ENCODE peak calls at places on chromosome 19, in six cellular contexts. One of them, this sample, is unnamed.

GRCh38 chr19:20171285-20171684 is 4.3 kb downstream of the ZNF486 start:
- DNase-seq in NT2/D1: no peak
- DNase-seq in K562: no peak
- DNase-seq in HepG2: no peak
- DNase-seq in HCT116: no peak
- DNase-seq in GM12878: no peak
- DNase-seq in this sample: no peak

GRCh38 chr19:43723588-43723987 is 7.7 kb downstream of the IRGC start:
- DNase-seq in HepG2: no peak
- DNase-seq in GM12878: no peak
- DNase-seq in NT2/D1: no peak
- DNase-seq in K562: no peak
- DNase-seq in HCT116: peak
- DNase-seq in this sample: no peak

GRCh38 chr19:9881720-9882119 is 46.6 kb downstream of the PIN1 start:
- DNase-seq in NT2/D1: no peak
- DNase-seq in K562: no peak
- DNase-seq in HepG2: no peak
- DNase-seq in GM12878: no peak
- DNase-seq in HCT116: peak
- DNase-seq in this sample: no peak

GRCh38 chr19:35037716-35038622 is 3.6 kb upstream of the HPN start:
- DNase-seq in HCT116: no peak
- DNase-seq in HepG2: no peak
- DNase-seq in K562: no peak
- DNase-seq in GM12878: peak
- DNase-seq in NT2/D1: no peak
- DNase-seq in this sample: no peak

GRCh38 chr19:58305932-58306323 is 751 bp downstream of the ERVK3-1 start:
- DNase-seq in GM12878: no peak
- DNase-seq in HCT116: no peak
- DNase-seq in HepG2: peak
- DNase-seq in K562: no peak
- DNase-seq in NT2/D1: no peak
- DNase-seq in this sample: no peak

GRCh38 chr19:34265221-34265650 is 10.9 kb downstream of the GARRE1 start:
- DNase-seq in K562: no peak
- DNase-seq in NT2/D1: no peak
- DNase-seq in HepG2: no peak
- DNase-seq in HCT116: no peak
- DNase-seq in GM12878: no peak
- DNase-seq in this sample: no peak

GRCh38 chr19:10586396-10586795 is 716 bp downstream of the AP1M2 start:
- DNase-seq in K562: no peak
- DNase-seq in HepG2: no peak
- DNase-seq in GM12878: no peak
- DNase-seq in NT2/D1: no peak
- DNase-seq in HCT116: no peak
- DNase-seq in this sample: no peak

GRCh38 chr19:9811139-9811538 is 7.7 kb downstream of the FBXL12 start:
- DNase-seq in HCT116: no peak
- DNase-seq in K562: no peak
- DNase-seq in HepG2: no peak
- DNase-seq in NT2/D1: no peak
- DNase-seq in GM12878: no peak
- DNase-seq in this sample: no peak

GRCh38 chr19:53549354-53549753 is 11.4 kb downstream of the ZNF331 start:
- DNase-seq in HepG2: no peak
- DNase-seq in K562: no peak
- DNase-seq in GM12878: no peak
- DNase-seq in HCT116: no peak
- DNase-seq in NT2/D1: no peak
- DNase-seq in this sample: no peak

GRCh38 chr19:6381030-6381750 is 5.5 kb upstream of the PSPN start:
- DNase-seq in HCT116: no peak
- DNase-seq in K562: peak
- DNase-seq in NT2/D1: no peak
- DNase-seq in GM12878: no peak
- DNase-seq in HepG2: no peak
- DNase-seq in this sample: no peak

GRCh38 chr19:55440411-55441105 is 2.5 kb downstream of the SHISA7 start:
- DNase-seq in NT2/D1: no peak
- DNase-seq in GM12878: no peak
- DNase-seq in HepG2: no peak
- DNase-seq in HCT116: no peak
- DNase-seq in K562: peak
- DNase-seq in this sample: no peak

GRCh38 chr19:33998739-33999345 is 173.5 kb upstream of the LSM14A start:
- DNase-seq in GM12878: no peak
- DNase-seq in HepG2: no peak
- DNase-seq in HCT116: no peak
- DNase-seq in NT2/D1: no peak
- DNase-seq in K562: no peak
- DNase-seq in this sample: no peak

GRCh38 chr19:34274284-34274826 is 20.0 kb downstream of the GARRE1 start:
- DNase-seq in HCT116: no peak
- DNase-seq in GM12878: no peak
- DNase-seq in NT2/D1: no peak
- DNase-seq in HepG2: no peak
- DNase-seq in K562: no peak
- DNase-seq in this sample: no peak

GRCh38 chr19:41868989-41869300 is 8.1 kb upstream of the CD79A start:
- DNase-seq in K562: no peak
- DNase-seq in HCT116: no peak
- DNase-seq in GM12878: no peak
- DNase-seq in NT2/D1: no peak
- DNase-seq in HepG2: no peak
- DNase-seq in this sample: no peak

GRCh38 chr19:8654591-8655339 is 24.3 kb downstream of the NFILZ start:
- DNase-seq in NT2/D1: peak
- DNase-seq in K562: peak
- DNase-seq in HepG2: no peak
- DNase-seq in HCT116: peak
- DNase-seq in GM12878: no peak
- DNase-seq in this sample: peak

GRCh38 chr19:8659905-8660304 is 29.5 kb downstream of the NFILZ start:
- DNase-seq in K562: no peak
- DNase-seq in HCT116: no peak
- DNase-seq in GM12878: no peak
- DNase-seq in HepG2: no peak
- DNase-seq in NT2/D1: no peak
- DNase-seq in this sample: no peak

GRCh38 chr19:8657869-8658268 is 27.4 kb downstream of the NFILZ start:
- DNase-seq in NT2/D1: no peak
- DNase-seq in GM12878: no peak
- DNase-seq in K562: no peak
- DNase-seq in HCT116: no peak
- DNase-seq in HepG2: no peak
- DNase-seq in this sample: no peak

DNA sequence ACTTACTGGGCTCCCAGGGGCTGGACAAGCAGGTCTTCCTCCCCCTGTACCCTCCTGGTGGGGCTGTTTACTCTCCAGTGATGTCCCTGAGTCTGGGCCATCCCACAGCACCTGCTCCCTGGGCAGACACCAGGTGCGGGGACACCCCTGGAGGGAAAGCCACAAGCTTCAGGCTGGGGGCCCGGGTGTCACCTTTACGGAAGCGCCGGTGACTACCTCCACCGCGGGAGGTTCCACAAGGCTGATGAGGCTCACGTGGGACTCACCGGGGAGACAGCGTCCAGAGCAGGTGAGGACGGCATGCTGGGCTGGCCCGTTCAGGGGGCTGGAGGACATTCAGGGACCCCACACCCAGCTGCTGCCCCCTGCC is 24.9 kb downstream of the NFILZ start:
- DNase-seq in HepG2: no peak
- DNase-seq in K562: peak
- DNase-seq in GM12878: no peak
- DNase-seq in HCT116: no peak
- DNase-seq in NT2/D1: no peak
- DNase-seq in this sample: no peak
- TF ChIP-seq ZNF274 in HepG2: no peak
- TF ChIP-seq ZNF274 in K562: no peak
- TF ChIP-seq ZNF274 in GM12878: no peak
- TF ChIP-seq ZNF274 in HCT116: no peak
- TF ChIP-seq ZNF274 in NT2/D1: no peak
- TF ChIP-seq ZNF274 in this sample: no peak

GRCh38 chr19:3565177-3565576 is 7.6 kb upstream of the HMG20B start:
- DNase-seq in K562: no peak
- DNase-seq in HepG2: peak
- DNase-seq in GM12878: no peak
- DNase-seq in HCT116: peak
- DNase-seq in NT2/D1: no peak
- DNase-seq in this sample: no peak
- TF ChIP-seq ZNF274 in K562: no peak
- TF ChIP-seq ZNF274 in HepG2: no peak
- TF ChIP-seq ZNF274 in GM12878: no peak
- TF ChIP-seq ZNF274 in HCT116: no peak
- TF ChIP-seq ZNF274 in NT2/D1: no peak
- TF ChIP-seq ZNF274 in this sample: no peak

GRCh38 chr19:1156305-1156801 is 17.7 kb downstream of the SBNO2 start:
- DNase-seq in NT2/D1: no peak
- DNase-seq in HepG2: no peak
- DNase-seq in HCT116: no peak
- DNase-seq in K562: no peak
- DNase-seq in GM12878: no peak
- DNase-seq in this sample: no peak
- TF ChIP-seq ZNF274 in NT2/D1: no peak
- TF ChIP-seq ZNF274 in HepG2: no peak
- TF ChIP-seq ZNF274 in HCT116: no peak
- TF ChIP-seq ZNF274 in K562: no peak
- TF ChIP-seq ZNF274 in GM12878: no peak
- TF ChIP-seq ZNF274 in this sample: no peak

GRCh38 chr19:39937792-39938191 is 3.4 kb upstream of the FCGBP start:
- DNase-seq in GM12878: no peak
- DNase-seq in NT2/D1: no peak
- DNase-seq in HCT116: no peak
- DNase-seq in K562: no peak
- DNase-seq in HepG2: no peak
- DNase-seq in this sample: no peak
- TF ChIP-seq ZNF274 in GM12878: no peak
- TF ChIP-seq ZNF274 in NT2/D1: no peak
- TF ChIP-seq ZNF274 in HCT116: no peak
- TF ChIP-seq ZNF274 in K562: no peak
- TF ChIP-seq ZNF274 in HepG2: no peak
- TF ChIP-seq ZNF274 in this sample: no peak

GRCh38 chr19:48918801-48919247 is 14.7 kb upstream of the DHDH start:
- DNase-seq in HepG2: no peak
- DNase-seq in NT2/D1: no peak
- DNase-seq in HCT116: no peak
- DNase-seq in GM12878: no peak
- DNase-seq in K562: peak
- DNase-seq in this sample: peak
- TF ChIP-seq ZNF274 in HepG2: no peak
- TF ChIP-seq ZNF274 in NT2/D1: no peak
- TF ChIP-seq ZNF274 in HCT116: no peak
- TF ChIP-seq ZNF274 in GM12878: no peak
- TF ChIP-seq ZNF274 in K562: no peak
- TF ChIP-seq ZNF274 in this sample: no peak

GRCh38 chr19:16405091-16405490 is 66.7 kb downstream of the EPS15L1 start:
- DNase-seq in NT2/D1: no peak
- DNase-seq in GM12878: no peak
- DNase-seq in K562: no peak
- DNase-seq in HCT116: no peak
- DNase-seq in HepG2: no peak
- DNase-seq in this sample: no peak
- TF ChIP-seq ZNF274 in NT2/D1: no peak
- TF ChIP-seq ZNF274 in GM12878: no peak
- TF ChIP-seq ZNF274 in K562: no peak
- TF ChIP-seq ZNF274 in HCT116: no peak
- TF ChIP-seq ZNF274 in HepG2: no peak
- TF ChIP-seq ZNF274 in this sample: no peak

GRCh38 chr19:23822735-23823134 is 64.0 kb upstream of the ZNF681 start:
- DNase-seq in NT2/D1: no peak
- DNase-seq in GM12878: no peak
- DNase-seq in HCT116: no peak
- DNase-seq in HepG2: no peak
- DNase-seq in K562: no peak
- DNase-seq in this sample: no peak

GRCh38 chr19:23823952-23824389 is 65.3 kb upstream of the ZNF681 start:
- DNase-seq in K562: peak
- DNase-seq in HepG2: peak
- DNase-seq in GM12878: peak
- DNase-seq in NT2/D1: peak
- DNase-seq in HCT116: no peak
- DNase-seq in this sample: peak
- TF ChIP-seq ZNF274 in K562: no peak
- TF ChIP-seq ZNF274 in HepG2: no peak
- TF ChIP-seq ZNF274 in GM12878: no peak
- TF ChIP-seq ZNF274 in NT2/D1: no peak
- TF ChIP-seq ZNF274 in HCT116: no peak
- TF ChIP-seq ZNF274 in this sample: no peak

GRCh38 chr19:18294467-18294864 is 13.0 kb upstream of the JUND start:
- DNase-seq in HepG2: no peak
- DNase-seq in K562: peak
- DNase-seq in GM12878: no peak
- DNase-seq in NT2/D1: no peak
- DNase-seq in HCT116: no peak
- DNase-seq in this sample: no peak
- TF ChIP-seq ZNF274 in HepG2: no peak
- TF ChIP-seq ZNF274 in K562: no peak
- TF ChIP-seq ZNF274 in GM12878: no peak
- TF ChIP-seq ZNF274 in NT2/D1: no peak
- TF ChIP-seq ZNF274 in HCT116: no peak
- TF ChIP-seq ZNF274 in this sample: no peak

GRCh38 chr19:36225219-36225892 is 10.4 kb downstream of the ZNF146 start:
- DNase-seq in NT2/D1: no peak
- DNase-seq in HepG2: no peak
- DNase-seq in K562: no peak
- DNase-seq in HCT116: no peak
- DNase-seq in GM12878: no peak
- DNase-seq in this sample: no peak
- TF ChIP-seq ZNF274 in NT2/D1: no peak
- TF ChIP-seq ZNF274 in HepG2: no peak
- TF ChIP-seq ZNF274 in K562: no peak
- TF ChIP-seq ZNF274 in HCT116: no peak
- TF ChIP-seq ZNF274 in GM12878: no peak
- TF ChIP-seq ZNF274 in this sample: no peak

This sample was measured in H1.